ENCODE peak calls at places on chromosomes 12 and 14, in eight cellular contexts. F, S, P, A, N, D, Z and H are unnamed samples. For H3K9me3 and H3K4me1, the result is how much of the 10 kb centered on the place peaks cover.

GRCh38 chr12:123026094-123026853 is 45.8 kb downstream of the ARL6IP4 start:
- DNase-seq in F (no peak), S (no peak), P (peak), A (no peak), N (no peak), D (no peak), Z (peak), H (no peak)

GRCh38 chr14:103108749-103109207 is 14.3 kb downstream of the EXOC3L4 start:
- DNase-seq in F (no peak), S (peak), P (no peak), A (peak), N (no peak), D (no peak), Z (peak), H (no peak)

GRCh38 chr12:17132336-17132735 is 526.4 kb upstream of the LMO3 start:
- DNase-seq in F (no peak), S (no peak), P (no peak), A (no peak), N (no peak), D (no peak), Z (no peak), H (no peak)

GRCh38 chr12:125882141-125882540 is 816.9 kb downstream of the AACS start:
- DNase-seq in F (no peak), S (no peak), P (no peak), A (no peak), N (no peak), D (no peak), Z (no peak), H (no peak)

GRCh38 chr12:118780939-118781338 is 200.4 kb upstream of the SRRM4 start:
- DNase-seq in F (no peak), S (no peak), P (no peak), A (no peak), N (no peak), D (no peak), Z (no peak), H (no peak)

GRCh38 chr14:76329150-76329881 is 46.6 kb upstream of the ESRRB start:
- DNase-seq in F (no peak), S (no peak), P (no peak), A (peak), N (no peak), D (no peak), Z (no peak), H (no peak)

GRCh38 chr12:1927751-1928351 is 9.4 kb upstream of the CACNA2D4 start:
- DNase-seq in F (no peak), S (no peak), P (peak), A (peak), N (no peak), D (no peak), Z (no peak), H (no peak)

GRCh38 chr14:34616360-34616759 is 13.6 kb downstream of the SNX6 start:
- DNase-seq in F (no peak), S (no peak), P (no peak), A (peak), N (no peak), D (no peak), Z (no peak), H (no peak)

GRCh38 chr12:133038310-133038709 is 1.0 kb downstream of the ZNF84 start:
- DNase-seq in F (no peak), S (no peak), P (no peak), A (no peak), N (no peak), D (no peak), Z (no peak), H (no peak)

GRCh38 chr12:3107071-3107583 is 29.9 kb downstream of the TSPAN9 start:
- DNase-seq in F (no peak), S (peak), P (no peak), A (peak), N (no peak), D (no peak), Z (no peak), H (no peak)

GRCh38 chr12:106733660-106734059 is 40.8 kb upstream of the RIC8B start:
- DNase-seq in F (no peak), S (no peak), P (no peak), A (no peak), N (no peak), D (no peak), Z (no peak), H (no peak)

GRCh38 chr12:6038160-6038559 is 86.3 kb downstream of the VWF start:
- DNase-seq in F (peak), S (no peak), P (no peak), A (peak), N (peak), D (no peak), Z (no peak), H (peak)

GRCh38 chr12:121788176-121788818 is 5.2 kb downstream of the RHOF start:
- DNase-seq in F (peak), S (no peak), P (no peak), A (no peak), N (no peak), D (no peak), Z (no peak), H (no peak)

GRCh38 chr14:84493779-84494178 is 1036.2 kb upstream of the FLRT2 start:
- DNase-seq in F (no peak), S (no peak), P (no peak), A (peak), N (no peak), D (no peak), Z (no peak), H (no peak)

GRCh38 chr12:98503343-98503592 is 12.1 kb upstream of the TMPO start:
- DNase-seq in F (peak), S (peak), P (peak), A (peak), N (peak), D (peak), Z (peak), H (peak)

DNA sequence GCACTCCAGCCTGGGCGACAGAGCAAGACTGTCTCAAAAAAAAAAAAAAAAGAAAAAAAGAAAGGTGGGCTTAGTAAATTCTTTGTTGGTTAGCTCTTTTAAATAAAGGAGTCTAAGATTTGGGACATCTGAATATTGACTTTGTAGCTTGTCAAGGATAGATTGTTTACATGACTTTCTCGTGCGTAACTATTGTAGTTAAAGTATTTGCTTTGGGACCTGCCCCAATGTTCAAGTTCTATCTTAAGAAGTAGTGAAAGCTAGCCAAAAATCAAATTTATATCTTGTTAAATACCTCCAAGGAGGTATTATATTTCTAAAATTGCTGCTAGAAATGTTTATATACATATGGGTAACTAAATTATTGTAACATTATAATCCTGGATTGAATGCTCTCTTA is 32.4 kb downstream of the PTPN21 start:
- DNase-seq in F (no peak), S (no peak), P (no peak), A (no peak), N (no peak), D (no peak), Z (no peak), H (no peak)
- H3K9me3 ChIP-seq in F (under half), S (under half), P (under half), A (under half), N (under half), D (under half), Z (under half), H (under half)

DNA sequence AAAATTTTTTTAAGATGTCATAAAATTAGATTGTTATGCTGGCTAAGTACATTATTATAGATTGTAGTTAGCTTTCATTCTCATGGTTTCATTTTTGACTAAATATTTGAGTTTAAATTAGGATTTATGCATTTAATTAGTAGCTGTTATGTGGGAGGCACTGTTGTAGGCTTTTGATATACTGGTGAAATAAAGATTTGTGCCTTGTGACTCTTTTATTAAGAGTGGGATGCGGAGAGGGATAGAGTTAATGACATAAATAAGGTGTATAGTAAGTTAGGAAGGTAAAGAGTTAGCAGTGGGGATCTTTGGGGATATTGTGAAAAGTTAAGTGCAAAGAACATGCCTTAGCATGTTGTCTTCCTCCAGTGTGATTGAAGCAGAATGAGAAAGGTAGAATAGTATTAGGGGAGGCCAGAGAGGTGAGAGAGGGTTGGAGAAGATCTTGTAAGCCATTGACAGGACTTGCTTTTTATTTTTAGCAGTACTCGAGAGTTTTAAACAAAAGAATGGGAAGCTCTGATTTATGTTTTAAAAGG is 8.8 kb downstream of the ARHGAP5 start:
- DNase-seq in F (no peak), S (no peak), P (no peak), A (no peak), N (no peak), D (no peak), Z (no peak), H (no peak)
- H3K4me1 ChIP-seq in F (under half), S (under half), P (under half), A (under half), N (half or more), D (half or more), Z (under half), H (under half)

GRCh38 chr14:106029959-106030358 is 503.6 kb downstream of the TMEM121 start:
- DNase-seq in F (no peak), S (no peak), P (no peak), A (no peak), N (no peak), D (no peak), Z (no peak), H (no peak)
- H3K9me3 ChIP-seq in F (under half), S (under half), P (under half), A (half or more), N (under half), D (under half), Z (under half), H (under half)

DNA sequence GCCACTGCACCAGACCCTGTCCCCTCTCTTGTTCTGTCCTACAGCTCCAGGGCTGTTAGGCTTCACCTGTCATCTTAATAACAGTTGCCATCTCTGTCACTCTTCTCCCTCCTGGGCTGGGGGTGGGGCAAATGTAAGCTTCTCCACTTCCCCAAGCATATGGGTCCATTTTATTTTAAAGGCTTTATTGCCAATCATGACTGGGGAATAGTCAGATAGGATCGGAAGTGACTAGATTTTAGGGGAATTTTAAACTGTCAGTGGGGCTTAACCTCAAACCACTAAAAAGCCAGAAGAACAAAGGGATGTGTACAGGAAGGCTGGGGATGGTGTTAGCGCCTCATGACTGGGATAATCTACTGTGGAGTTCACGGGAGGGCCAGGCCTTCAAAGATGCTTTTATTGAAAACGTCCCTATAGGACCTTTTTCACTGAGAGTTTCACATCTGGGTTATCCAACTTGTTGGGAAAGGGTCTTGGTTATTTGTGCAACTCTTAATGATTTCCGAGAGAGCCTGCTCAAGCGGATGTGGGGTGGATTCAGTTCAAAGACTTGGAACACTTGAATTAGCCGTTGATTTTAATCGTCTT is 41.6 kb downstream of the CHST11 start:
- DNase-seq in F (peak), S (no peak), P (no peak), A (no peak), N (no peak), D (no peak), Z (no peak), H (peak)
- H3K4me1 ChIP-seq in F (half or more), S (under half), P (under half), A (under half), N (under half), D (under half), Z (under half), H (half or more)

DNA sequence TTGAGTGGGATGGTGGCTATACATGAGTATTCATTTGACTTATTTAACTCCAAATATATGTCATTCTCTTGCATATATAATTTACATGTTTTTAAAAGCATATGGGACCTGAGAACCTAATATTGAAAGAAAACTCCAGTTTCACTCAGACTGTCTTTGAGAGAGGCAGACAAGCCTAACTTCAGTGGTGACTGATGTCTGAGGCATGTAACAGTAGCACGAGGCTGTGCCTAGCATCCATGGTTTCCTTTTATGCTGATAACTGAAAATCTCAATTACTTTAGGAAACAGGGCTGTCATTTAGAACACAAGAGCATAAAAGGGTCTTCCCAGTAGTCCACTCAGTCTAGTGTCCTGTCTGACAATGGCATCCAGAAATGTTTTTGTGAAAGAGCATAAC is 24.2 kb downstream of the MAPK1IP1L start:
- DNase-seq in F (no peak), S (no peak), P (no peak), A (no peak), N (no peak), D (no peak), Z (no peak), H (no peak)
- H3K9me3 ChIP-seq in F (under half), S (under half), P (under half), A (under half), N (under half), D (under half), Z (under half), H (under half)